ENCODE peak calls at places on chromosomes 6 and 20, in eight cellular contexts. R, F, K, H, S, P, U and Q are unnamed samples.

GRCh38 chr20:1469925-1470571 is 3.4 kb upstream of the NSFL1C start:
- DNase-seq in R (peak), F (peak), K (peak), H (peak), S (peak), P (peak), U (peak), Q (peak)

GRCh38 chr6:143743256-143744166 is 65.7 kb downstream of the PHACTR2 start:
- DNase-seq in R (peak), F (no peak), K (peak), H (no peak), S (peak), P (peak), U (no peak), Q (no peak)

GRCh38 chr6:17394192-17394611 is 807 bp downstream of the CAP2 start:
- DNase-seq in R (peak), F (peak), K (peak), H (peak), S (peak), P (peak), U (no peak), Q (peak)

GRCh38 chr20:33977535-33977934 is 16.2 kb upstream of the RALY start:
- DNase-seq in R (no peak), F (no peak), K (no peak), H (no peak), S (no peak), P (no peak), U (no peak), Q (no peak)

GRCh38 chr6:71239694-71240093 is 48.9 kb upstream of the OGFRL1 start:
- DNase-seq in R (no peak), F (no peak), K (no peak), H (no peak), S (no peak), P (no peak), U (no peak), Q (no peak)

GRCh38 chr6:18270216-18270615 is 5.9 kb upstream of the DEK start:
- DNase-seq in R (no peak), F (no peak), K (no peak), H (no peak), S (no peak), P (no peak), U (no peak), Q (no peak)

GRCh38 chr6:101776919-101777350 is 383.4 kb downstream of the GRIK2 start:
- DNase-seq in R (peak), F (no peak), K (no peak), H (no peak), S (no peak), P (no peak), U (no peak), Q (no peak)

GRCh38 chr6:54722328-54722727 is 124.2 kb upstream of the FAM83B start:
- DNase-seq in R (no peak), F (no peak), K (no peak), H (no peak), S (peak), P (no peak), U (no peak), Q (no peak)

GRCh38 chr20:24798930-24799705 is 150.0 kb upstream of the CST7 start:
- DNase-seq in R (no peak), F (no peak), K (no peak), H (no peak), S (no peak), P (no peak), U (no peak), Q (no peak)

GRCh38 chr20:39800548-39800947 is 838.4 kb downstream of the DHX35 start:
- DNase-seq in R (no peak), F (no peak), K (no peak), H (no peak), S (peak), P (no peak), U (no peak), Q (peak)

GRCh38 chr6:157550114-157550989 is 169.4 kb downstream of the ZDHHC14 start:
- DNase-seq in R (no peak), F (no peak), K (no peak), H (no peak), S (no peak), P (no peak), U (no peak), Q (no peak)

GRCh38 chr6:138109042-138109997 is 2.1 kb upstream of the PERP start:
- DNase-seq in R (peak), F (peak), K (peak), H (peak), S (peak), P (peak), U (peak), Q (peak)

GRCh38 chr6:2222275-2222842 is 23.0 kb downstream of the GMDS start:
- DNase-seq in R (peak), F (no peak), K (peak), H (no peak), S (no peak), P (no peak), U (no peak), Q (no peak)

GRCh38 chr20:38828514-38829295 is 23.2 kb downstream of the PPP1R16B start:
- DNase-seq in R (no peak), F (no peak), K (no peak), H (no peak), S (no peak), P (no peak), U (no peak), Q (no peak)

GRCh38 chr6:150632785-150633465 is 33.2 kb downstream of the PLEKHG1 start:
- DNase-seq in R (no peak), F (no peak), K (no peak), H (no peak), S (no peak), P (no peak), U (peak), Q (peak)

GRCh38 chr20:2290486-2290885 is 5.3 kb upstream of the TGM3 start:
- DNase-seq in R (no peak), F (no peak), K (no peak), H (no peak), S (no peak), P (no peak), U (no peak), Q (no peak)

GRCh38 chr6:5854900-5855299 is 151.8 kb downstream of the NRN1 start:
- DNase-seq in R (no peak), F (no peak), K (peak), H (no peak), S (no peak), P (no peak), U (no peak), Q (no peak)

GRCh38 chr6:26363882-26364825 is 844 bp upstream of the BTN3A2 start:
- DNase-seq in R (no peak), F (no peak), K (no peak), H (peak), S (peak), P (peak), U (peak), Q (no peak)

GRCh38 chr6:47241742-47242482 is 67.8 kb downstream of the TNFRSF21 start:
- DNase-seq in R (no peak), F (no peak), K (no peak), H (no peak), S (peak), P (no peak), U (no peak), Q (no peak)

GRCh38 chr6:29757701-29758293 is 34.6 kb downstream of the HLA-F start:
- DNase-seq in R (no peak), F (no peak), K (peak), H (no peak), S (no peak), P (no peak), U (no peak), Q (no peak)

GRCh38 chr20:47040506-47041125 is 146.0 kb downstream of the EYA2 start:
- DNase-seq in R (no peak), F (no peak), K (no peak), H (no peak), S (no peak), P (no peak), U (no peak), Q (no peak)

GRCh38 chr20:50136822-50137599 is 16.5 kb downstream of the PEDS1 start:
- DNase-seq in R (no peak), F (no peak), K (no peak), H (peak), S (peak), P (no peak), U (no peak), Q (no peak)

GRCh38 chr6:149079911-149080501 is 237.5 kb upstream of the TAB2 start:
- DNase-seq in R (no peak), F (no peak), K (no peak), H (no peak), S (peak), P (peak), U (no peak), Q (no peak)

GRCh38 chr20:12744026-12744425 is 264.7 kb upstream of the SPTLC3 start:
- DNase-seq in R (no peak), F (no peak), K (no peak), H (no peak), S (no peak), P (no peak), U (no peak), Q (no peak)

GRCh38 chr6:139325003-139325600 is 33.3 kb upstream of the TXLNB start:
- DNase-seq in R (no peak), F (no peak), K (no peak), H (no peak), S (no peak), P (no peak), U (peak), Q (peak)

GRCh38 chr20:59175861-59176260 is 12.2 kb downstream of the ZNF831 start:
- DNase-seq in R (no peak), F (no peak), K (no peak), H (no peak), S (no peak), P (no peak), U (no peak), Q (no peak)

GRCh38 chr20:16761305-16761829 is 13.2 kb downstream of the OTOR start:
- DNase-seq in R (peak), F (peak), K (peak), H (peak), S (peak), P (peak), U (peak), Q (peak)

GRCh38 chr6:21601932-21602390 is 8.4 kb downstream of the SOX4 start:
- DNase-seq in R (no peak), F (no peak), K (peak), H (no peak), S (no peak), P (no peak), U (no peak), Q (no peak)

GRCh38 chr20:4095639-4096038 is 80.3 kb upstream of the RNF24 start:
- DNase-seq in R (no peak), F (no peak), K (no peak), H (no peak), S (no peak), P (no peak), U (no peak), Q (no peak)

GRCh38 chr6:153976921-153977693 is 61.9 kb upstream of the OPRM1 start:
- DNase-seq in R (no peak), F (no peak), K (no peak), H (peak), S (peak), P (no peak), U (no peak), Q (no peak)

GRCh38 chr6:38393986-38394385 is 245.7 kb downstream of the BTBD9 start:
- DNase-seq in R (no peak), F (no peak), K (no peak), H (no peak), S (no peak), P (no peak), U (no peak), Q (no peak)

GRCh38 chr20:56582557-56582956 is 46.5 kb upstream of the TFAP2C start:
- DNase-seq in R (no peak), F (no peak), K (no peak), H (no peak), S (no peak), P (no peak), U (no peak), Q (no peak)

GRCh38 chr20:13526551-13526950 is 112.2 kb downstream of the TASP1 start:
- DNase-seq in R (no peak), F (no peak), K (no peak), H (no peak), S (peak), P (no peak), U (no peak), Q (no peak)

GRCh38 chr6:163745566-163746400 is 331.3 kb downstream of the QKI start:
- DNase-seq in R (peak), F (no peak), K (no peak), H (peak), S (peak), P (peak), U (no peak), Q (no peak)

GRCh38 chr20:56187791-56188190 is 60.7 kb upstream of the MC3R start:
- DNase-seq in R (peak), F (no peak), K (no peak), H (peak), S (peak), P (no peak), U (no peak), Q (no peak)

GRCh38 chr6:7468382-7469081 is 72.9 kb upstream of the DSP start:
- DNase-seq in R (no peak), F (peak), K (no peak), H (peak), S (peak), P (peak), U (no peak), Q (no peak)

GRCh38 chr6:134029495-134030455 is 22.6 kb downstream of the SLC2A12 start:
- DNase-seq in R (no peak), F (no peak), K (no peak), H (peak), S (peak), P (no peak), U (no peak), Q (no peak)
- TF ChIP-seq EZH2phosphoT487 in R (no peak), F (no peak), K (no peak), H (no peak), S (no peak), P (no peak), U (no peak), Q (no peak)

GRCh38 chr6:119173249-119174084 is 95.0 kb upstream of the FAM184A start:
- DNase-seq in R (no peak), F (no peak), K (no peak), H (no peak), S (no peak), P (peak), U (no peak), Q (no peak)

GRCh38 chr6:119174085-119174445 is 95.6 kb upstream of the FAM184A start:
- DNase-seq in R (no peak), F (no peak), K (no peak), H (no peak), S (no peak), P (no peak), U (no peak), Q (no peak)

GRCh38 chr6:119176445-119176844 is 98.0 kb upstream of the FAM184A start:
- DNase-seq in R (no peak), F (no peak), K (no peak), H (no peak), S (no peak), P (no peak), U (no peak), Q (no peak)

GRCh38 chr6:119172813-119173212 is 94.3 kb upstream of the FAM184A start:
- DNase-seq in R (no peak), F (peak), K (no peak), H (peak), S (peak), P (no peak), U (no peak), Q (no peak)

DNA sequence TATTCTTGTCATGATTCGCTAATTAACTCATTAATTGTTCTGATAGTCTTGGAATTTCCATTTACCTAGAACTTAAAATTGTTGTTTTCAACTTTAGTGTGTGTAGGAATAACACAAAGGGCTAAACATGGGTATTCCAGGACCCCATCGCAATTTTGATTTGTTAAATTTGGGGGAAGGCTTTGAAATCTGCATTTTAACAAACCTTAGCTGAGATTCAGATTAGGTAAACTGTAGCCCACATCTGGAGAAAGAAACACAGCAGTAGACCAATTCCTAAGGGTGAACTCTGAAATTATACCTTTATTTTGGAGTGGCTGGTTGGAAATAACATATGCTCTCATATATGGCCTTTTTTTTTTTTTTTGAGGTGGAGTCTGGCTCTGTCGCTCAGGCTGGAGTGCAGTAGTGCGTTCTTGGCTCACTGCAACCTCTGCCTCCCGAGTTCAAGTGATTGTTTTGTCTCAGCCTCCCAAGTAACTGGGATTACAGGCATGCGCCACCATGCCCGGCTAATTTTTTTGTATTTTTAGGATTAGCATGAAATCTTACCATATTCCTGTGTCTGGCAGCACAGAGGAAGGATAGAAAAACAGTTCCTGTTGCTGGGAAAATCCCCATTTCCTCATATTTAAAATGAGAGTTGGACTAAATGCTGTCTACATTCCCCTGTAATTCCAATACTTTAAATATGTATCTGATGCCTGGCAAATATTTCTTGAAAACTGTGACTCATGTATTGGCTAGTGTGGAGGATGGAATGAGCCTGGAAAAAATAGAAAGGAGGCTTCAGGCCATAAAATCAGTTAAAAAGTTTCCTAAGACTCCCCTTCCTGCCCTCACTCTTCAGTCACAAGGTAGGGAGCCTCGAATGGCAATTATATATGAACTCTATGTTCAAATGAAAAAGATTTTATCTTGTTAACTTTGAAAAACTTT is 96.7 kb upstream of the FAM184A start:
- DNase-seq in R (no peak), F (no peak), K (no peak), H (no peak), S (peak), P (no peak), U (no peak), Q (no peak)
- TF ChIP-seq EZH2phosphoT487 in R (no peak), F (no peak), K (no peak), H (no peak), S (no peak), P (no peak), U (no peak), Q (no peak)

GRCh38 chr6:52993461-52993860 is 1.6 kb downstream of the GSTA4 start:
- DNase-seq in R (no peak), F (no peak), K (no peak), H (no peak), S (peak), P (no peak), U (no peak), Q (no peak)
- TF ChIP-seq EZH2phosphoT487 in R (no peak), F (no peak), K (no peak), H (no peak), S (no peak), P (no peak), U (no peak), Q (no peak)

DNA sequence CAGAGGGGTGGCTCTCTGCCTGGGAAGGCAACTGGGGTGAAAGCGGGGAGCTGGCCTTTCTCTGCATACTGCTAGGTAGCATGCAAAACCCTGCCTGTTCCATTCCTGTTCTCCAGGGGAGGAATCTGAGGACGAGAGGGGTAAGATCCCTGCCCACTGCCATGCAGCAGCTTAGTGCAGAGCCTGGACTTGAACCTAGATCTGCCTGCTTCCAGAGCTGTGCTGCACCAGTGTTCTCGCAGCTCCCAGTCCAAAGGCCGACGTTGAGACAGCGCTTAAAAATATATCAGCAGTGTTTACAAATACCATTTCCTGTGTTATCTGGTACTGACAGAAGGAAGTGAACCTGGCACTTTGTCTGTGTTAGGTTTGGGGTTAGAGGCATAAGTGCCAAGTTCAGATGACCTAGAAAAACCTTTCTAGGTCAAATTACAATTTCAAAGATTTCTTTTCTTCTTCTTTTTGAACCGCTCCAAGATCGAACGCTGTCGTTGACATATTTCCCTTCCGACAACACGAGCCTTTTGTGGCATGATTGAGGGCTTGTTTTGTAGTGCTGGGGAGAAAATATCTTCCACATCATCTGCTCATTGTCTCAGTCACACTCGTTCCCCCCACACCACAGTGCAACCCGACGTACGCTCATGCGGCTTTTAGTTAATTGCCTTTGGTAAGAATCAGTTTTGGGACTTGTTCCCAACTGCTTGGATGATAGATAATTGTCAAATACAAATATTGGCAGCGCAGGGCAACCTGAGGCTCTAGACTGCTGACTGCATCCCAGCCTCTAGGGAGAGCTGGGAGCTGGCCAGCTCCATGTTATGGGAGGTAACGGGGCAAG is 44.6 kb downstream of the TOX2 start:
- DNase-seq in R (no peak), F (no peak), K (no peak), H (peak), S (peak), P (no peak), U (peak), Q (no peak)
- TF ChIP-seq EZH2phosphoT487 in R (no peak), F (no peak), K (no peak), H (no peak), S (no peak), P (no peak), U (no peak), Q (no peak)

GRCh38 chr6:113821445-113821844 is 35.7 kb upstream of the MARCKS start:
- DNase-seq in R (no peak), F (no peak), K (no peak), H (no peak), S (no peak), P (no peak), U (no peak), Q (no peak)

GRCh38 chr6:113818528-113818927 is 38.6 kb upstream of the MARCKS start:
- DNase-seq in R (no peak), F (no peak), K (no peak), H (no peak), S (peak), P (no peak), U (no peak), Q (no peak)

GRCh38 chr6:113823916-113824315 is 33.2 kb upstream of the MARCKS start:
- DNase-seq in R (no peak), F (no peak), K (no peak), H (no peak), S (no peak), P (no peak), U (no peak), Q (no peak)

GRCh38 chr6:113819169-113819830 is 37.8 kb upstream of the MARCKS start:
- DNase-seq in R (no peak), F (no peak), K (no peak), H (no peak), S (no peak), P (peak), U (no peak), Q (no peak)

GRCh38 chr6:113820751-113821150 is 36.4 kb upstream of the MARCKS start:
- DNase-seq in R (no peak), F (no peak), K (no peak), H (peak), S (peak), P (no peak), U (no peak), Q (no peak)
- TF ChIP-seq EZH2phosphoT487 in R (no peak), F (no peak), K (no peak), H (no peak), S (no peak), P (no peak), U (no peak), Q (no peak)